ENCODE peak calls at places on chromosomes 1 and 21, in five cellular contexts. B is naive B cell; U is activated CD8-positive, alpha-beta memory T cell treated with anti-CD3 and anti-CD28 coated beads for 48 hours; P is activated gamma-delta T cell; R is neuronal stem cell. S is an unnamed sample.

GRCh38 chr1:3714284-3714741 is 37.9 kb upstream of the CCDC27 start:
- DNase-seq in P (no peak), R (no peak), U (no peak), B (no peak), S (no peak)

GRCh38 chr1:25977816-25978215 is 20.0 kb downstream of the PAFAH2 start:
- DNase-seq in U (no peak), R (no peak), P (no peak), B (no peak), S (no peak)

GRCh38 chr1:85440584-85440983 is 24.4 kb downstream of the DDAH1 start:
- DNase-seq in P (no peak), B (no peak), U (no peak), R (no peak), S (no peak)

GRCh38 chr1:29547300-29547699 is 311.0 kb downstream of the PTPRU start:
- DNase-seq in P (no peak), R (no peak), B (no peak), U (no peak), S (peak; percentile 22)

GRCh38 chr1:203692565-203693470 is 66.2 kb downstream of the ATP2B4 start:
- DNase-seq in R (no peak), B (no peak), P (no peak), U (no peak), S (no peak)

GRCh38 chr1:234535763-234536515 is 57.0 kb upstream of the TARBP1 start:
- DNase-seq in B (no peak), U (no peak), P (no peak), R (peak; percentile 44), S (no peak)

GRCh38 chr1:222310830-222311229 is 237.1 kb downstream of the HHIPL2 start:
- DNase-seq in B (no peak), R (no peak), U (no peak), P (no peak), S (no peak)

GRCh38 chr1:57987507-57987906 is 559.0 kb downstream of the OMA1 start:
- DNase-seq in R (no peak), B (no peak), P (no peak), U (no peak), S (no peak)

GRCh38 chr1:207036865-207037264 is 4.3 kb upstream of the C1orf116 start:
- DNase-seq in R (no peak), B (no peak), P (no peak), U (no peak), S (no peak)

GRCh38 chr1:182087304-182087703 is 25.8 kb upstream of the ZNF648 start:
- DNase-seq in U (no peak), P (no peak), B (no peak), R (no peak), S (no peak)

GRCh38 chr1:13699510-13699909 is 478 bp upstream of the PRDM2 start:
- DNase-seq in U (no peak), B (no peak), R (no peak), P (no peak), S (no peak)

GRCh38 chr21:24861471-24861870 is 745.8 kb downstream of the MRPL39 start:
- DNase-seq in B (no peak), R (no peak), P (no peak), U (no peak), S (no peak)

GRCh38 chr1:206098242-206098919 is 18.8 kb downstream of the AVPR1B start:
- DNase-seq in B (no peak), R (no peak), U (no peak), P (no peak), S (no peak)

GRCh38 chr1:241586905-241587532 is 53.1 kb downstream of the CHML start:
- DNase-seq in R (no peak), P (no peak), B (no peak), U (no peak), S (no peak)

GRCh38 chr1:11707621-11708276 is 16.2 kb downstream of the DRAXIN start:
- DNase-seq in R (no peak), P (no peak), B (no peak), U (no peak), S (no peak)

GRCh38 chr1:230282157-230282556 is 144.0 kb downstream of the PGBD5 start:
- DNase-seq in B (peak; percentile 46), R (no peak), P (no peak), U (no peak), S (no peak)

GRCh38 chr1:67333603-67334002 is 25.9 kb downstream of the IL12RB2 start:
- DNase-seq in B (no peak), P (no peak), R (no peak), U (no peak), S (no peak)

GRCh38 chr1:11471473-11471872 is 7.5 kb upstream of the DISP3 start:
- DNase-seq in B (no peak), P (no peak), U (no peak), R (no peak), S (no peak)

GRCh38 chr1:41975121-41975520 is 56.4 kb upstream of the HIVEP3 start:
- DNase-seq in P (no peak), R (no peak), U (no peak), B (no peak), S (no peak)

GRCh38 chr1:12150456-12151200 is 16.2 kb upstream of the TNFRSF1B start:
- DNase-seq in U (no peak), P (no peak), B (no peak), R (no peak), S (no peak)

GRCh38 chr1:166197597-166197996 is 30.8 kb upstream of the FAM78B start:
- DNase-seq in B (no peak), R (no peak), P (no peak), U (no peak), S (no peak)

GRCh38 chr21:15058718-15059316 is 6.0 kb downstream of the NRIP1 start:
- DNase-seq in P (no peak), B (no peak), U (no peak), R (no peak), S (no peak)

GRCh38 chr1:3902111-3902511 is 2.0 kb upstream of the C1orf174 start:
- DNase-seq in B (no peak), R (no peak), P (no peak), U (no peak), S (no peak)

GRCh38 chr1:44571712-44572571 is 102.3 kb downstream of the TMEM53 start:
- DNase-seq in U (no peak), R (no peak), B (peak; percentile 7), P (no peak), S (no peak)

GRCh38 chr1:9629445-9630201 is 21.9 kb upstream of the PIK3CD start:
- DNase-seq in B (peak; percentile 88), P (peak; percentile 53), R (no peak), U (no peak), S (no peak)

GRCh38 chr1:116911166-116911553 is 1.4 kb downstream of the PTGFRN start:
- DNase-seq in R (no peak), P (no peak), U (no peak), B (no peak), S (no peak)

GRCh38 chr1:153922076-153922837 is 515 bp downstream of the GATAD2B start:
- DNase-seq in P (peak; percentile 58), U (peak; percentile 48), B (no peak), R (no peak), S (peak; percentile 44)